ENCODE peak calls at places on chromosomes 2 and 18, in five cellular contexts. U is choroid plexus epithelial cell, H is ovary, R is tibial nerve, S is astrocyte of the spinal cord. Z is an unnamed sample.

GRCh38 chr2:7437716-7438648 is 520.8 kb downstream of the RNF144A start:
- DNase-seq in S (no peak), H (no peak), R (no peak), U (no peak), Z (no peak)

GRCh38 chr2:98458207-98458606 is 13.5 kb downstream of the INPP4A start:
- DNase-seq in S (peak; percentile 10), R (no peak), H (no peak), U (no peak), Z (no peak)

GRCh38 chr2:8169443-8169842 is 512.4 kb upstream of the ID2 start:
- DNase-seq in H (no peak), S (peak; percentile 93), U (peak; percentile 89), R (no peak), Z (no peak)

GRCh38 chr2:187581125-187581896 is 27.1 kb upstream of the TFPI start:
- DNase-seq in S (peak; percentile 65), R (peak; percentile 51), U (peak; percentile 74), H (no peak), Z (peak; percentile 31)

GRCh38 chr18:53906681-53907080 is 317.8 kb downstream of the MBD2 start:
- DNase-seq in R (no peak), S (peak; percentile 39), U (peak; percentile 41), H (no peak), Z (no peak)

GRCh38 chr2:61426267-61426897 is 44.5 kb downstream of the USP34 start:
- DNase-seq in H (no peak), U (peak; percentile 53), S (no peak), R (no peak), Z (peak; percentile 62)

GRCh38 chr2:237154050-237154638 is 68.5 kb downstream of the COPS8 start:
- DNase-seq in H (peak; percentile 49), U (peak; percentile 86), R (no peak), S (peak; percentile 78), Z (peak; percentile 37)

GRCh38 chr2:237892478-237892877 is 33.1 kb downstream of the RAMP1 start:
- DNase-seq in S (no peak), U (peak; percentile 33), R (no peak), H (no peak), Z (no peak)

GRCh38 chr2:234679766-234680687 is 183.1 kb upstream of the ARL4C start:
- DNase-seq in R (peak; percentile 70), S (peak; percentile 97), H (peak; percentile 44), U (peak; percentile 80), Z (no peak)

GRCh38 chr2:213818436-213818835 is 534.2 kb downstream of the SPAG16 start:
- DNase-seq in S (peak; percentile 65), U (peak; percentile 7), H (no peak), R (no peak), Z (no peak)

GRCh38 chr2:166610180-166610919 is 116.3 kb upstream of the SCN7A start:
- DNase-seq in U (peak; percentile 42), H (no peak), R (no peak), S (peak; percentile 21), Z (peak; percentile 56)

GRCh38 chr2:134359367-134360081 is 105.7 kb downstream of the MGAT5 start:
- DNase-seq in U (no peak), R (no peak), S (no peak), H (peak; percentile 51), Z (no peak)

GRCh38 chr2:72965770-72966430 is 48.6 kb downstream of the EMX1 start:
- DNase-seq in U (peak; percentile 9), H (no peak), S (no peak), R (no peak), Z (no peak)

GRCh38 chr2:224682121-224682520 is 34.0 kb downstream of the CCDC195 start:
- DNase-seq in R (no peak), H (no peak), U (no peak), S (no peak), Z (no peak)

GRCh38 chr2:61969376-61969775 is 63.9 kb downstream of the COMMD1 start:
- DNase-seq in U (no peak), H (no peak), S (no peak), R (no peak), Z (no peak)

GRCh38 chr2:204437815-204438766 is 107.2 kb upstream of the PARD3B start:
- DNase-seq in R (no peak), U (no peak), H (no peak), S (no peak), Z (peak; percentile 20)

GRCh38 chr2:216221806-216222205 is 112.7 kb downstream of the XRCC5 start:
- DNase-seq in S (peak; percentile 20), R (no peak), H (no peak), U (peak; percentile 48), Z (no peak)

GRCh38 chr2:186590538-186591441 is 934 bp downstream of the ITGAV start:
- DNase-seq in H (no peak), R (peak; percentile 26), S (peak; percentile 64), U (peak; percentile 68), Z (no peak)

GRCh38 chr2:3116371-3116770 is 261.2 kb downstream of the EIPR1 start:
- DNase-seq in R (no peak), S (no peak), U (no peak), H (no peak), Z (no peak)

GRCh38 chr2:175432793-175433192 is 251.3 kb upstream of the ATP5MC3 start:
- DNase-seq in R (no peak), H (no peak), U (no peak), S (no peak), Z (no peak)

GRCh38 chr2:104856973-104857261 is 3.0 kb downstream of the POU3F3 start:
- DNase-seq in U (no peak), H (no peak), S (no peak), R (no peak), Z (no peak)

GRCh38 chr2:104856086-104856972 is 2.4 kb downstream of the POU3F3 start:
- DNase-seq in H (no peak), R (no peak), U (no peak), S (peak; percentile 54), Z (no peak)

GRCh38 chr2:104853926-104854506 is at the start of gene POU3F3:
- DNase-seq in S (peak; percentile 96), R (no peak), U (peak; percentile 69), H (peak; percentile 47), Z (peak; percentile 46)

GRCh38 chr2:104854507-104855173 is 725 bp downstream of the POU3F3 start:
- DNase-seq in S (peak; percentile 51), H (no peak), R (no peak), U (no peak), Z (no peak)

GRCh38 chr2:104855174-104856085 is 1.5 kb downstream of the POU3F3 start:
- DNase-seq in S (no peak), R (no peak), H (no peak), U (no peak), Z (no peak)
- H3K4me3 ChIP-seq in S (peak overlapping the region; percentile 48), R (no peak overlapping the region), H (no peak overlapping the region), U (no peak overlapping the region), Z (no peak overlapping the region)

DNA sequence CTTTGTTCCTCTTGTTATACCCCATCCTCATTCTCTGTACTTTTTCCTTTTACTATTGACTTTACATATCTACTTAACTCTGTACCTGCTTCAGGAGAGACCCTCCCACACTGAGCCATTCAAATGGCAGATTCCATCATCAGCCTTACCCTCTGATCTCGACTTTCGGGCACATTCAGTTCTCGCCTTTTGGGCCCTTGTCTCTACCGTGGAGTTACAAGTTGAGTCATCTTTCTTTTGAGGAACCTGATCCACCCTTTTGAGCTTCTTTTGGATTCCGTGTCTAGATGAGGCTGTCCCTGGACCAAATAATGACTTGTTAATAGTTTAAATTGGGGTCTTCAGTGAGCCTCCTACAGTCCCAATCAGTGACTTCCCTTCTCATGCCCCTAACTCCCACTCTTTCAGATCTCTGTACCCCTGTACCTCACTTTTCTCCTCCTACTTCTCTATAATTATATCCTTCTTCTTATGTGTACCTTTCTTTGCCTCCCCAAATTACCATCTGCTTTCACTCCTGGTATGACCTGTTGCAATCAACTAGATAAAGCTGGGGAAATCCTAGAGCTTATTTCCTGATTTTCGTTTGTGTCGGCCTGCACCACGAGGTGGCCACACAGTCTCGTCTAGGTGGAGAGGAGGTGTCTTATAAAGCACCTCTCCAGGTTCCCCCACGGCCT is 17.2 kb downstream of the SP110 start:
- DNase-seq in U (no peak), H (no peak), S (no peak), R (no peak), Z (no peak)
- TF ChIP-seq CTCF in U (no peak), H (no peak), S (no peak), R (peak; percentile 13), Z (no peak)

DNA sequence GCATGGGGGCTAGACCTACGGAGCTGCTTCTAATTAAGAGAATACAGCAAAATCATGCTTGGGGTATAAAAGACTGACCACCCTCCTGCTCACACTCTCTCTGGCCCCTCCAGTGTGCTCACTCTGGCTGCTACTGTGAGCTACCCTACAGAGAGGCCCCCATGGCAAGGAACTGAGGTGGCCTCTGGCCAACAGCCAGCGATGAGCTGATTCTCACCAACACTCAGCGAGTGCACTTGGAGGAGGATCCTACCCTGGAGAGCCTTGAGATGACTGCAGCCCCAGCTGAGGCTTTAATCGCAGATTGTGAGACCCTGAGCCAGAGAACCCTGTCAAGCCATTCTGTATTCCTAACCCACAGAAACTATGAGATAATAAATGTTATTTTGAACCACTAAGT is 88.2 kb downstream of the GFPT1 start:
- DNase-seq in S (peak; percentile 71), R (no peak), U (peak; percentile 80), H (no peak), Z (no peak)
- H3K4me3 ChIP-seq in S (no peak overlapping the region), R (no peak overlapping the region), U (no peak overlapping the region), H (no peak overlapping the region), Z (no peak overlapping the region)

DNA sequence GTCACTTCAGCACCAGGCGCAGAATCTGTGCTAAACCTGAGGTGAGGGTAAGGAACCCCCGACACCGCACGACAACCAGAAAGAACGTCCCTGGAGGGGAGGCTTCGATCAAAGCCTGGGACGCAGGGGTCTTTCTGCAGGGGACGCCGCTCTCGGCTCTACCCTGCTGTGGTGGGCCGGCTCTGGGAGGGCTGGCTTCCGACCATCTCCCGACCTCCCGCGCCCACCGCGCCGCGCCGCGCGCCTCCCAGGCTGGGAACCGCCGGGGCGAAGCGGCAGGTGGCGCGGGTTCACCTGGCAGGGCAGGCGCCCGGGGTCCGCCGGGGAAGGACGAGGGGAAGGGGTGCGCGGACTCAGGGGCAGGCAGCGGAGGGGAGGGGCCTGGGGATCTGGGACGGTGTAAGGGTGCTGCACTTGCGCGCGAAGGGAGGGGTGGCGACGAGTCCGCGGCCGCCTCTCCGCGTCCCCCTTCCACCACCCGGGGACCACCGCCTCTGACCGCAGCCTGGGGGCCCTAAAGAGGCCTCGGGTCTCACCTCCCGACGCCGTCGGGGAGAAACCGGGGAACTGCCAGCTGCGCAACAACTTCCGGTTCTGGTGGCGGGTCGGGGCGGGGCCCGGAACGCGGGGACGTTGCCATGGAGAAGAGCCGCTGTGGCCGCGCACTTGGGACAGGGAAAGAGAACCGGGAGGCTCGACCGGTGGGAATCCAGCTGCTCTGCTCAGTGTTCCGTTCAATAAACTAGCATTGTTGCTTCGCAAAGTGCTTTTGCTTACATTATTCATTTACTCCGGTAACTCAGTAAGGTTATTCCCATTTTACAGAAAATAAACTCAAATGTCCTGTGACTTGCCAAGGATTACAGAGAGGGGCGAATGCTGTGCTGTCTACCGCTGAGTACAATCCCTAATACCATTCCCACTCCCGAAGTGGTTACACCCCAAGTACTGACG is at the start of gene ZNF396:
- DNase-seq in U (peak; percentile 48), S (peak; percentile 57), H (peak; percentile 70), R (peak; percentile 73), Z (peak; percentile 83)
- TF ChIP-seq CTCF in U (no peak), S (no peak), H (no peak), R (no peak), Z (no peak)

GRCh38 chr2:18137096-18137495 is 258.6 kb downstream of the KCNS3 start:
- DNase-seq in R (no peak), H (no peak), U (no peak), S (no peak), Z (no peak)
- H3K4me3 ChIP-seq in R (no peak overlapping the region), H (no peak overlapping the region), U (no peak overlapping the region), S (no peak overlapping the region), Z (no peak overlapping the region)

GRCh38 chr2:29343830-29344229 is 228.6 kb downstream of the CLIP4 start:
- DNase-seq in R (no peak), H (no peak), U (no peak), S (no peak), Z (no peak)
- TF ChIP-seq CTCF in R (no peak), H (no peak), U (peak; percentile 12), S (no peak), Z (no peak)

Z was measured in pancreas.